ENCODE peak calls at places on chromosomes 1 and 21, in four cellular contexts. L is K562, S is HepG2, M is H1. V is an unnamed sample.

GRCh38 chr1:101797722-101798121 is 199.0 kb downstream of the OLFM3 start:
- DNase-seq in L (no peak), S (no peak), M (no peak), V (no peak)

GRCh38 chr1:246114369-246114768 is 392.7 kb downstream of the SMYD3 start:
- DNase-seq in L (no peak), S (no peak), M (no peak), V (no peak)

GRCh38 chr1:6269997-6270401 is 9.1 kb upstream of the GPR153 start:
- DNase-seq in L (no peak), S (no peak), M (no peak), V (no peak)

GRCh38 chr1:155018617-155019348 is 14.8 kb downstream of the DCST2 start:
- DNase-seq in L (no peak), S (no peak), M (no peak), V (no peak)

GRCh38 chr1:96473791-96474452 is 247.7 kb upstream of the PTBP2 start:
- DNase-seq in L (no peak), S (no peak), M (no peak), V (no peak)

GRCh38 chr1:165573787-165574186 is 30.0 kb downstream of the LRRC52 start:
- DNase-seq in L (no peak), S (no peak), M (no peak), V (no peak)

GRCh38 chr1:32568929-32569328 is 29.7 kb downstream of the ZBTB8A start:
- DNase-seq in L (no peak), S (no peak), M (no peak), V (no peak)

GRCh38 chr1:162649606-162650005 is 17.3 kb downstream of the DDR2 start:
- DNase-seq in L (no peak), S (no peak), M (no peak), V (no peak)

GRCh38 chr1:15186846-15187151 is 33.3 kb downstream of the TMEM51 start:
- DNase-seq in L (no peak), S (no peak), M (peak; percentile 72), V (no peak)

GRCh38 chr1:107276247-107276646 is 135.4 kb downstream of the NTNG1 start:
- DNase-seq in L (no peak), S (no peak), M (no peak), V (no peak)

DNA sequence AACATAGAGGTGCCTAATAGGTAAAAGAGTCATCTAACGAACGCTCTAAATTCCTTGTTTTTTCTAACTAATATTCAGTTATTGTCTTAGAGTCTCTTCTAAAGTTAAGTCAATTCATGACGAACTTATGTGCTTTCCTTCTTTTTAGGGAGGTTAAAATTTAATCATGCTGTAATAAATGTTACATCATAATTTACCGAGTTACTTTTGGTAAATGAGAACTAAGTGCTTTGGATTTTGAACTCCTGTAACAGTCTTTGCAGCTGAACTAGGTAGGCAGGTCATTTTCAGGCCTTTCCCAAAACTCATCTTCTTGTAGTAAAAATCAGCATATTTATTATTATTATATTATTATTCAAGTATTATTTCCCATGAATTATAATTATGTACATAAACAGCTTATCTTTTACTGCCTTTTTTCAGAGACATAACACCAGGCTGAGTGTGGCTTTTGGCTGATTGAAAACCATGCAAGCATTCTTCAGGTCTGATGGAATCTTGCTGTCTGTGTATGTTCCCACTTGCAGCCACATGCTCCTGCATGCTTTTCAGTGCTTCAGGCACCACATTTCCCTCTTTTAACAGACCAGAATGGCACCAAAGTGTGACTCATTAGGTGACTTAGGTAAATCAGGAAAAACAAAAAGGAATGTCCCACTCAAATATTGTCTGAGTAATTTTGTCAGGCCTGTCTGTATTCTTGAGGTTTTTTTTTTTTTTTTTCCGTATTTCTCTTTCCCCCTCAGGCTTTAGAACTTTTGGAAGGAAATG is 81.0 kb upstream of the CD55 start:
- DNase-seq in L (no peak), S (peak; percentile 74), M (no peak), V (peak; percentile 69)
- TF ChIP-seq RNF2 in L (no peak), S (no peak), M (no peak), V (no peak)

GRCh38 chr21:38816400-38816973 is 10.8 kb downstream of the ETS2 start:
- DNase-seq in L (no peak), S (no peak), M (no peak), V (no peak)
- TF ChIP-seq RNF2 in L (no peak), S (no peak), M (no peak), V (no peak)

GRCh38 chr1:36247538-36247937 is 23.3 kb downstream of the THRAP3 start:
- DNase-seq in L (no peak), S (no peak), M (no peak), V (no peak)

GRCh38 chr1:36251794-36252481 is 27.7 kb downstream of the THRAP3 start:
- DNase-seq in L (no peak), S (no peak), M (no peak), V (no peak)

GRCh38 chr1:36253463-36253862 is 29.2 kb downstream of the THRAP3 start:
- DNase-seq in L (no peak), S (no peak), M (no peak), V (no peak)

GRCh38 chr1:36248250-36248894 is 24.1 kb downstream of the THRAP3 start:
- DNase-seq in L (peak; percentile 61), S (peak; percentile 95), M (no peak), V (peak; percentile 92)
- TF ChIP-seq RNF2 in L (peak; percentile 72), S (no peak), M (no peak), V (no peak)

GRCh38 chr1:79603862-79604261 is 597.3 kb upstream of the ADGRL4 start:
- DNase-seq in L (no peak), S (no peak), M (no peak), V (no peak)
- TF ChIP-seq RNF2 in L (no peak), S (no peak), M (no peak), V (no peak)

GRCh38 chr1:34911465-34911864 is 18.0 kb downstream of the DLGAP3 start:
- DNase-seq in L (no peak), S (no peak), M (no peak), V (no peak)
- TF ChIP-seq RNF2 in L (no peak), S (no peak), M (no peak), V (no peak)

GRCh38 chr1:12001996-12002493 is 17.3 kb upstream of the MIIP start:
- DNase-seq in L (no peak), S (no peak), M (no peak), V (no peak)
- TF ChIP-seq RNF2 in L (no peak), S (no peak), M (no peak), V (no peak)

GRCh38 chr1:244174922-244175521 is 123.9 kb downstream of the ZBTB18 start:
- DNase-seq in L (no peak), S (no peak), M (no peak), V (no peak)

GRCh38 chr1:244181867-244182266 is 130.8 kb downstream of the ZBTB18 start:
- DNase-seq in L (no peak), S (no peak), M (no peak), V (no peak)

GRCh38 chr1:244176201-244176600 is 125.1 kb downstream of the ZBTB18 start:
- DNase-seq in L (no peak), S (no peak), M (no peak), V (no peak)

GRCh38 chr1:244180256-244180655 is 129.2 kb downstream of the ZBTB18 start:
- DNase-seq in L (no peak), S (no peak), M (no peak), V (no peak)
- TF ChIP-seq RNF2 in L (no peak), S (no peak), M (no peak), V (no peak)

DNA sequence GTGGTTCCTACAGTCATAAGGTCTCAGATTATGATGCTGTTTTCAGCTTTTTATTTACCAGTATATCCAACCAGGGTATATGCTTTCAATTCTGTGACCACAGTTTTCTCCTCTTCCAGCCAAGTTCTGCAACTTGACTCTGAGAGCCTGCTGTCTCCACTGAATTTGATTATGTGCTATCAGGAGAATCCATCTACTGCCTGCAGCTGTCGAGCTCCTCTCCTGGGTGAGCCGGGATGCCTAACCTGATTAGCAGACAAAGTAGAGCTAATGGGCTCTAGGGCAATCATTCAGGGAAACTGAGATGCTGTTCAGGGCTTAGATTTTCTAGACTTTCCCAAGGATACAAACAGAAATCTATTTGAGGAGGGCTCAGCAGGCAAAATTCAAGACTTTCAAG is 271.5 kb upstream of the BEND5 start:
- DNase-seq in L (no peak), S (no peak), M (no peak), V (no peak)
- TF ChIP-seq RNF2 in L (no peak), S (no peak), M (no peak), V (no peak)

DNA sequence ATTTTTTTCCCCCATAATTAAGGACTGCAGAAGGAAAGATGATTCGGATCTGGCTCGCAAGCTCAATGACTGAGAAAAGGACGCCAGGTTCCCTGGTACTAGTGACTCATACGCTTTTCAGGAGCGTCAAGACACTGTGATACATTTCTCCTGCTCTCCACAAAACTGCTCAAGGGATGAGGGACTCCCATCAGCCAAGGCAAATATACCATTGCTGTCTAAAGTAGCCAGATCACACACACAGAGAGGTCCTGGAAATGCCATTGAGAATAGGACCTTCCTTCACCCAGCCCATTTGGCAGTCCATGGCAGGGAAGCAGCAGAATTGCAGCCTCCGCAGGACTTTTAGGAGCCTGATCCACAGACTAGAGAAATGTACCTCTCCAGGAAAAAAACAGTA is 253.6 kb upstream of the IRF2BP2 start:
- DNase-seq in L (no peak), S (no peak), M (no peak), V (no peak)
- TF ChIP-seq RNF2 in L (no peak), S (no peak), M (no peak), V (no peak)

DNA sequence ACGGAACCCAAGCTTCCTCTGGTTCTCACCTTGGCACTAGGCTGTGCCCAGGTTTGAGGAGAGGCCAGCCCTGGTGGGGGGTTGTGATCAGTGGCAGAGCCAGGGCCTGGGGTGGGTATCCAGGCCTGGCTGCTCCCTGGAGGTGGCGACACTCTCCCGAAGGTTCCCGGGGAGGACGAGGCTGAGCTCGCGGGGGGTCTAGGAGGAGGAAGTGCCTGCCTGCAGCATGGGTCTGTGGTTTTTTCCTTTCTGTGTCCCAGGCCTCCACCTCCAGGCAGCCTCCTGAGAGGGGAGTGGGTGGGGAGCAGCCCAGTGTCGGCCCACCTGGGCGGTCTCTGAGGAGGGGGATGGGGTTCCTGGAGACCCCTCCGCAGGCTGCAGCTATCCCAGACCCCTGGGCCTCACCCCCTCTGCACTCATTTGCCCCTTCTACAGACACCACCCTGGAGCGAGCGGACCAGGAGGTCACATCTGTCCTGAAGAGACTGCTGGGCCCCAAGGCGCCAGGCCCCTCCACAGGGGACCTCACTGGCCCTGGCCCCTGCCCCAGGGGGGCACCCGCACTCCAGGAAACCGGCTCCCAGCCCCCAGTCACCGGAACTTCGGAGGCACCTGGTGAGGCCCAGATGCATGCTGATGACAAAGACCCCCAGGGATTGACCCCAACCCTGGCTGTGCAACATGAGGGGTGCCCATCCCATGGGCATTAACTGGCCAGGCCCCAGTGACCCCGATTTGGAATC is 44.3 kb downstream of the TRIM11 start:
- DNase-seq in L (no peak), S (no peak), M (no peak), V (no peak)
- TF ChIP-seq RNF2 in L (no peak), S (no peak), M (no peak), V (no peak)